ENCODE peak calls at places on chromosomes 6 and 20, in four cellular contexts. U is tibial nerve, Q is IMR-90, V is esophagus squamous epithelium. W is an unnamed sample.
A peak's percentile ranks its signal among the peaks of the same experiment; 100 is the strongest.

GRCh38 chr6:48016027-48016755 is 94.8 kb downstream of the PTCHD4 start:
- DNase-seq in U (no peak), Q (no peak), V (no peak), W (no peak)

GRCh38 chr6:15331143-15331542 is 85.3 kb downstream of the JARID2 start:
- DNase-seq in U (no peak), Q (no peak), V (no peak), W (no peak)

GRCh38 chr6:3701631-3702030 is 49.9 kb downstream of the PXDC1 start:
- DNase-seq in U (no peak), Q (no peak), V (no peak), W (no peak)

GRCh38 chr20:38722708-38723068 is 1.6 kb upstream of the SLC32A1 start:
- DNase-seq in U (no peak), Q (no peak), V (no peak), W (no peak)

GRCh38 chr6:37192669-37193068 is 22.7 kb downstream of the PIM1 start:
- DNase-seq in U (no peak), Q (no peak), V (no peak), W (no peak)

GRCh38 chr6:116513224-116513875 is 1.9 kb downstream of the CALHM5 start:
- DNase-seq in U (no peak), Q (no peak), V (no peak), W (no peak)

GRCh38 chr6:151847064-151847463 is 39.6 kb downstream of the ESR1 start:
- DNase-seq in U (no peak), Q (peak; percentile 4), V (no peak), W (no peak)

GRCh38 chr20:2542361-2542760 is 6.0 kb downstream of the TMC2 start:
- DNase-seq in U (no peak), Q (no peak), V (no peak), W (no peak)

GRCh38 chr6:22653980-22654610 is 84.7 kb downstream of the HDGFL1 start:
- DNase-seq in U (no peak), Q (no peak), V (no peak), W (no peak)

GRCh38 chr20:676315-676937 is 824 bp upstream of the SCRT2 start:
- DNase-seq in U (no peak), Q (no peak), V (no peak), W (no peak)

GRCh38 chr6:140816696-140817095 is 1316.0 kb upstream of the GJE1 start:
- DNase-seq in U (no peak), Q (no peak), V (no peak), W (no peak)

GRCh38 chr20:44990425-44990824 is 24.1 kb downstream of the STK4 start:
- DNase-seq in U (no peak), Q (no peak), V (no peak), W (no peak)

GRCh38 chr6:154894903-154895302 is 100.2 kb upstream of the TIAM2 start:
- DNase-seq in U (no peak), Q (no peak), V (no peak), W (no peak)

GRCh38 chr20:58666702-58667101 is 15.6 kb downstream of the STX16 start:
- DNase-seq in U (no peak), Q (no peak), V (no peak), W (no peak)

GRCh38 chr6:64103480-64103879 is 467.9 kb downstream of the PHF3 start:
- DNase-seq in U (no peak), Q (peak; percentile 48), V (no peak), W (no peak)

GRCh38 chr20:9301129-9302072 is 213.0 kb upstream of the LAMP5 start:
- DNase-seq in U (no peak), Q (peak; percentile 89), V (no peak), W (peak; percentile 77)

GRCh38 chr6:135667694-135668455 is 170.3 kb upstream of the AHI1 start:
- DNase-seq in U (no peak), Q (peak; percentile 59), V (no peak), W (peak; percentile 8)

GRCh38 chr20:38350879-38351775 is 4.8 kb downstream of the LBP start:
- DNase-seq in U (peak; percentile 58), Q (no peak), V (no peak), W (no peak)

GRCh38 chr6:48476257-48476656 is 365.3 kb upstream of the PTCHD4 start:
- DNase-seq in U (no peak), Q (peak; percentile 30), V (no peak), W (no peak)

GRCh38 chr6:118318648-118319047 is 229.4 kb upstream of the PLN start:
- DNase-seq in U (no peak), Q (no peak), V (no peak), W (no peak)

GRCh38 chr20:43065299-43065698 is 124.4 kb downstream of the PTPRT start:
- DNase-seq in U (no peak), Q (no peak), V (no peak), W (no peak)

GRCh38 chr6:17884501-17885039 is 102.9 kb downstream of the KIF13A start:
- DNase-seq in U (no peak), Q (no peak), V (no peak), W (no peak)

GRCh38 chr6:3825851-3826581 is 23.2 kb upstream of the FAM50B start:
- DNase-seq in U (peak; percentile 79), Q (peak; percentile 97), V (no peak), W (peak; percentile 94)

GRCh38 chr6:2229039-2229438 is 16.4 kb downstream of the GMDS start:
- DNase-seq in U (no peak), Q (no peak), V (no peak), W (no peak)

GRCh38 chr6:42571611-42572342 is 7.9 kb downstream of the UBR2 start:
- DNase-seq in U (no peak), Q (no peak), V (no peak), W (no peak)

GRCh38 chr20:10306440-10307358 is 88.1 kb downstream of the SNAP25 start:
- DNase-seq in U (no peak), Q (peak; percentile 91), V (no peak), W (no peak)

DNA sequence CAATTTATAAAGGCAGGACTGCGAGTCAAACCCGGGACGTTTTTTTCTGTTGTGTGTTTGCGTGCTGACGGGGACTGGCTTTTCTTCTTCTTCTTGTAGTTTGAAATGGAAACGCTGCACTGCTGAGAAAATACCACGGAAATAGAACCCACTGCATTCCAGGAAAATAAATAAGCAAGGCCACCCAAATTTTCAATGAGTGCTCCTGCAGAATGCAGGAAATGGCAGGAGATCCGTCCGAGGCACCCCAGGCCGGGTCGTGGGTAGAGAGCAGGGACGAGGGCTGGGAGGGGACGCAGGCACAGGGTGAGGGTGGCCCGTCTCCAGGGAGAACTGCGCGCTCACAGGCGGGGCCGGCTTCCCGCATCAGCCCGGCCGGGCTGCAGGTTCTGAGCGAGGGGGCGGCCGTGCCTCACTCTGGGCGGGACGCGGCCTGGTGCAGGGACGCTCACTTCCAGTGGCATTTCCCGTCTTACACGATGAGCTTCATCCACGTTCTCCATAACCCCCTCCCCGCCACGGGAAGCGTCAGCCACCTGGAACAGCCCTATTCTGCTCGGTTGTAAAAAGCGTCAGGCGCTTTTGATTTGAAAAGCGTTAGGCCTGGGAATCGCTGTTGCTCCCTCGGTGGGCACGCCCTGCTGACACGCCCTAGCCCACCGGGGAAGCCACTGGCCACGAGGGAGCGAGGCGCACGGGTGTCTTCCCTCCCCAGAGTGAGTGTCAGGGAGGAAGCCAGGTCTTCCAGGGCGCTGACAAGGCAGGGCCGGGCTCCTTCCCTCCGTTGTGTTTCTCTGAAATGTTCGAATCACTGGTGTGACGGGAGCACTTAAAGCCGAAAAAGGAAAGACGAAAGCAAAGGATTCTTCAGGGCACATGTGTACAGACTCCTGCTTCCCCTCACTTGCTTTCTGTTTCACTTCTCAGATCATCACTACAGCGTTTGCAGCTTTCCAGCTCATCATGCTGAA is 17.9 kb upstream of the EXOC2 start:
- DNase-seq in U (no peak), Q (peak; percentile 79), V (no peak), W (peak; percentile 23)
- TF ChIP-seq POLR2A in U (peak; percentile 10), Q (peak; percentile 32), V (peak; percentile 57), W (no peak)

GRCh38 chr6:75498862-75499261 is 5.3 kb upstream of the FILIP1 start:
- DNase-seq in U (no peak), Q (no peak), V (no peak), W (no peak)

GRCh38 chr6:75492769-75493168 is 831 bp downstream of the FILIP1 start:
- DNase-seq in U (no peak), Q (no peak), V (no peak), W (no peak)

GRCh38 chr6:75491302-75491701 is 2.3 kb downstream of the FILIP1 start:
- DNase-seq in U (no peak), Q (no peak), V (no peak), W (no peak)

GRCh38 chr6:75493400-75494064 is at the start of gene FILIP1:
- DNase-seq in U (no peak), Q (peak; percentile 56), V (no peak), W (no peak)

DNA sequence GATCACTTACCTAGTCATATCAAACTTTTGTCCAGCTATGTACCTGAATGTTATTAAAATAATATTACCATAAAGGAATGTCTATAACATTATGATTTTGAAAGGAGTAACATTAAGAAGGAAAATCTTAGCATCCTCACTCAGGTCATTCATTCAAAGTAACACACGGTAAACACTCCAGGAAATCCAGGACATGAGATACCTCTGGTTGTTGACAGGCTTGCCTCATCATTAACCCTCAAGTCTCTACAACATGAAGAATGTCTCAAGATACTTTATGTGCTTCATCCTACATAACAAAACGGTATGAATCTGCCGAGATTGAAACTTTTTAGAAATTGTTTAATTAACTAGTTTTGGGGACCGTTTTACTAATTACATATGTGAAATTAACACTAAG is 690 bp upstream of the FILIP1 start:
- DNase-seq in U (no peak), Q (no peak), V (no peak), W (no peak)
- H3K4me3 ChIP-seq in U (no peak overlapping the region), Q (no peak overlapping the region), V (no peak overlapping the region), W (no peak overlapping the region)

DNA sequence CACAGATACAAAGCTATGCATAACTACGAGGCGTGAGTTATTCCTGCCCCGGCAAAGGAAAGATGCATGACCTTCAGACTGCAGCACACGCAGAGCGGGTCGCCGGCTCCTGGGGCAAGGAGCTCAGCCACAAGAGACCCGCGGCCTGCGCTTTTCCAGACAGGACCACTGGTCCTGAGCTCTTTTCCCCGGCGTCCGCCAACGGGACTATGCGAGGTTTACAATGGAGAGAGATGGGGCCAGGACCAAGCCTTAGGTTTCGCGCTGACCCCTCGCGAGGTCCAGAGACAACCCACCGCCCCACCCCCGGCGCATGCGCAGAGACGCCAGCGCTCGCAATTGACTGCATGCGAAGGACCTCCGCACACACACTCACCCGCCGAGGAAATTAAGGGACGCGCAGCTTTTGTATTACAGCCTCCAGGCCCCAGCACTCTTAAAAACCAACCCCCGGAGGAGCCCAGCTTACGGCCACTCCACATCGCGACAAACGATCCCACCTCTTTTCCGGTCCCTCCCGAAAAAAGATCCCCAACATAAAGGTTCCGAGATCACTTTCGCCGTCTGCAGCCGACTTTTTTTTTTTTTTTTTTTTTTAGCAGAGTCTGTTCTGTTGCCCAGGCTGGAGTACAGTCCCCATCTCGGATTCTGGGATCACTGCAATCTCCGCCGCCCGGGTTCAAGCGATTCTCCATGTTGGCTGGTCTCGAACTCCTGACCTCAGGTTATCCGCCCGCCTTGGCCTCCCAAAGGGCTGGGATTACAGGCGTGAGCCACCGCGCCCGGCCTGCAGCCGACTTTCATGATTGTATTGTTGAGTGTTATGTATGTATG is at the start of gene COQ3:
- DNase-seq in U (peak; percentile 23), Q (peak; percentile 71), V (no peak), W (peak; percentile 56)
- TF ChIP-seq POLR2A in U (no peak), Q (peak; percentile 77), V (no peak), W (no peak)

GRCh38 chr20:47334022-47334551 is 22.4 kb downstream of the ZMYND8 start:
- DNase-seq in U (no peak), Q (peak; percentile 96), V (no peak), W (peak; percentile 74)
- H3K4me3 ChIP-seq in U (no peak overlapping the region), Q (peak overlapping the region; percentile 4), V (peak overlapping the region; percentile 11), W (peak overlapping the region; percentile 12)